ENCODE peak calls at places on chromosomes 12 and 14, in ten cellular contexts. I is left kidney; T is stimulated activated CD8-positive, alpha-beta memory T cell treated with anti-CD3 and anti-CD28 coated beads, Interleukin-12 subunit alpha, Interleukin-12 subunit beta, amount 100 ng/mL, for 4 hours; Z is effector memory CD4-positive, alpha-beta T cell; A is HFFc6; V is EL; C is stimulated activated CD4-positive, alpha-beta T cell treated with anti-CD3 and anti-CD28 coated beads, Interleukin-15, amount 100 ng/mL, for 24 hours; Y is T-helper 1 cell; N is HCT116; D is GM03348. X is an unnamed sample.

GRCh38 chr14:24595046-24595808 is 14.3 kb downstream of the GZMH start:
- DNase-seq in T (no peak), I (no peak), C (no peak), V (no peak), N (no peak), Y (no peak), Z (no peak), A (no peak), D (no peak), X (no peak)

GRCh38 chr14:92958373-92959188 is 35.6 kb downstream of the CHGA start:
- DNase-seq in A (no peak), N (no peak), Y (no peak), T (no peak), V (no peak), D (no peak), Z (no peak), I (peak), C (no peak), X (no peak)

GRCh38 chr14:87830443-87831096 is 162.4 kb downstream of the GALC start:
- DNase-seq in N (no peak), T (no peak), Z (no peak), Y (no peak), D (no peak), V (no peak), A (no peak), I (no peak), C (no peak), X (no peak)

GRCh38 chr12:128680555-128680954 is 143.2 kb downstream of the SLC15A4 start:
- DNase-seq in I (no peak), A (no peak), T (no peak), Y (no peak), N (no peak), V (no peak), Z (no peak), D (no peak), C (no peak), X (no peak)

GRCh38 chr12:10574307-10574706 is 39.1 kb downstream of the MAGOHB start:
- DNase-seq in T (no peak), C (no peak), I (no peak), A (no peak), Y (no peak), Z (no peak), V (no peak), D (no peak), N (no peak), X (no peak)

GRCh38 chr14:69313176-69313575 is 53.2 kb downstream of the GALNT16 start:
- DNase-seq in I (no peak), Y (no peak), C (no peak), Z (no peak), V (no peak), D (no peak), T (no peak), A (no peak), N (no peak), X (peak)

GRCh38 chr12:90013409-90013808 is 304.8 kb upstream of the ATP2B1 start:
- DNase-seq in I (peak), N (no peak), Y (no peak), C (no peak), V (no peak), D (no peak), A (peak), Z (no peak), T (no peak), X (peak)

GRCh38 chr12:124636138-124636968 is 68.9 kb upstream of the NCOR2 start:
- DNase-seq in Y (no peak), A (peak), N (peak), I (no peak), V (peak), C (peak), T (peak), Z (no peak), D (peak), X (peak)

GRCh38 chr14:24135834-24136683 is at the start of gene PSME1:
- DNase-seq in D (peak), I (peak), A (peak), T (peak), C (peak), Y (peak), N (peak), Z (peak), V (peak), X (peak)

GRCh38 chr14:85217412-85217811 is 312.5 kb upstream of the FLRT2 start:
- DNase-seq in Y (no peak), T (no peak), D (no peak), I (no peak), V (peak), A (peak), Z (no peak), N (no peak), C (no peak), X (no peak)

GRCh38 chr14:24013654-24014514 is 25.2 kb downstream of the DHRS4L2 start:
- DNase-seq in N (peak), C (peak), I (peak), V (peak), Y (no peak), A (peak), D (peak), T (no peak), Z (peak), X (peak)

GRCh38 chr12:58249610-58250009 is 308.2 kb downstream of the ATP23 start:
- DNase-seq in A (no peak), Y (no peak), N (no peak), T (no peak), I (peak), Z (no peak), D (no peak), C (no peak), V (peak), X (no peak)

GRCh38 chr14:23446291-23446851 is 10.9 kb upstream of the MYH7 start:
- DNase-seq in Z (no peak), Y (no peak), D (no peak), V (no peak), T (no peak), N (no peak), A (no peak), C (no peak), I (peak), X (no peak)

GRCh38 chr12:32061033-32061432 is 45.6 kb upstream of the BICD1 start:
- DNase-seq in I (no peak), C (no peak), Y (no peak), D (no peak), V (no peak), T (no peak), A (no peak), Z (no peak), N (no peak), X (no peak)

GRCh38 chr14:65502676-65503124 is 90.2 kb downstream of the FUT8 start:
- DNase-seq in D (peak), N (peak), T (no peak), C (no peak), Z (no peak), V (peak), I (no peak), A (peak), Y (no peak), X (no peak)

GRCh38 chr12:28130625-28131598 is 59.3 kb upstream of the CCDC91 start:
- DNase-seq in V (peak), A (peak), Z (no peak), I (no peak), Y (no peak), T (no peak), D (peak), C (peak), N (no peak), X (no peak)

GRCh38 chr14:54699087-54699530 is 132.2 kb downstream of the SAMD4A start:
- DNase-seq in Z (no peak), T (no peak), Y (no peak), I (peak), D (no peak), C (no peak), A (no peak), V (peak), N (no peak), X (no peak)

GRCh38 chr12:26978801-26979200 is 35.4 kb downstream of the TM7SF3 start:
- DNase-seq in Y (no peak), T (no peak), Z (no peak), D (no peak), C (no peak), I (no peak), A (no peak), V (no peak), N (no peak), X (no peak)

GRCh38 chr14:100083706-100084105 is 18.5 kb downstream of the EVL start:
- DNase-seq in C (no peak), A (no peak), I (no peak), D (no peak), N (no peak), T (no peak), Z (no peak), V (no peak), Y (no peak), X (no peak)

GRCh38 chr14:91244501-91244901 is at the start of gene GPR68:
- DNase-seq in I (peak), T (no peak), Z (no peak), Y (no peak), C (peak), D (peak), N (no peak), V (peak), A (peak), X (no peak)

GRCh38 chr14:53042480-53042879 is 91.6 kb upstream of the FERMT2 start:
- DNase-seq in N (no peak), Z (no peak), C (no peak), A (no peak), V (no peak), T (no peak), I (peak), Y (no peak), D (no peak), X (no peak)